ENCODE peak calls at places on chromosomes 11 and 22, in seven cellular contexts. One of them, this sample, is unnamed.

GRCh38 chr11:70720291-70720690 is 322.0 kb downstream of the CTTN start:
- DNase-seq in H1: no peak
- DNase-seq in IMR-90: no peak
- DNase-seq in trophoblast cell: no peak
- DNase-seq in neuronal stem cell: no peak
- DNase-seq in mesendoderm: no peak
- DNase-seq in H9: no peak
- DNase-seq in this sample: no peak

GRCh38 chr11:35276396-35276795 is 137.4 kb downstream of the CD44 start:
- DNase-seq in trophoblast cell: no peak
- DNase-seq in H9: no peak
- DNase-seq in H1: no peak
- DNase-seq in IMR-90: peak
- DNase-seq in mesendoderm: no peak
- DNase-seq in neuronal stem cell: no peak
- DNase-seq in this sample: no peak

GRCh38 chr22:44547371-44547770 is 49.3 kb upstream of the RTL6 start:
- DNase-seq in mesendoderm: no peak
- DNase-seq in H1: no peak
- DNase-seq in IMR-90: no peak
- DNase-seq in trophoblast cell: no peak
- DNase-seq in neuronal stem cell: no peak
- DNase-seq in H9: no peak
- DNase-seq in this sample: no peak

GRCh38 chr11:67282155-67282875 is 6.8 kb upstream of the ANKRD13D start:
- DNase-seq in H1: no peak
- DNase-seq in IMR-90: no peak
- DNase-seq in H9: no peak
- DNase-seq in mesendoderm: no peak
- DNase-seq in trophoblast cell: no peak
- DNase-seq in neuronal stem cell: no peak
- DNase-seq in this sample: no peak

GRCh38 chr11:109946322-109946846 is 146.8 kb upstream of the ZC3H12C start:
- DNase-seq in H1: peak
- DNase-seq in trophoblast cell: peak
- DNase-seq in IMR-90: peak
- DNase-seq in H9: peak
- DNase-seq in neuronal stem cell: peak
- DNase-seq in mesendoderm: peak
- DNase-seq in this sample: peak

GRCh38 chr11:64419818-64420485 is 61.0 kb downstream of the RPS6KA4 start:
- DNase-seq in IMR-90: no peak
- DNase-seq in trophoblast cell: peak
- DNase-seq in mesendoderm: peak
- DNase-seq in H1: no peak
- DNase-seq in H9: no peak
- DNase-seq in neuronal stem cell: no peak
- DNase-seq in this sample: peak

GRCh38 chr11:68447015-68447801 is 13.3 kb upstream of the PPP6R3 start:
- DNase-seq in neuronal stem cell: peak
- DNase-seq in IMR-90: peak
- DNase-seq in H9: peak
- DNase-seq in mesendoderm: peak
- DNase-seq in H1: peak
- DNase-seq in trophoblast cell: peak
- DNase-seq in this sample: peak

GRCh38 chr22:49930596-49931412 is 12.4 kb downstream of the CRELD2 start:
- DNase-seq in IMR-90: peak
- DNase-seq in H9: peak
- DNase-seq in mesendoderm: peak
- DNase-seq in neuronal stem cell: no peak
- DNase-seq in H1: no peak
- DNase-seq in trophoblast cell: peak
- DNase-seq in this sample: peak

GRCh38 chr11:129346916-129347315 is 28.7 kb upstream of the BARX2 start:
- DNase-seq in mesendoderm: no peak
- DNase-seq in trophoblast cell: no peak
- DNase-seq in H1: no peak
- DNase-seq in H9: no peak
- DNase-seq in IMR-90: no peak
- DNase-seq in neuronal stem cell: no peak
- DNase-seq in this sample: peak

GRCh38 chr11:61962213-61963015 is 5.0 kb downstream of the FTH1 start:
- DNase-seq in mesendoderm: no peak
- DNase-seq in H1: no peak
- DNase-seq in trophoblast cell: peak
- DNase-seq in IMR-90: no peak
- DNase-seq in neuronal stem cell: no peak
- DNase-seq in H9: no peak
- DNase-seq in this sample: peak

GRCh38 chr22:29917052-29917902 is 34.3 kb downstream of the MTMR3 start:
- DNase-seq in trophoblast cell: no peak
- DNase-seq in mesendoderm: no peak
- DNase-seq in IMR-90: peak
- DNase-seq in H1: no peak
- DNase-seq in neuronal stem cell: no peak
- DNase-seq in H9: no peak
- DNase-seq in this sample: no peak

GRCh38 chr11:110621826-110622225 is 90.4 kb downstream of the ARHGAP20 start:
- DNase-seq in IMR-90: peak
- DNase-seq in trophoblast cell: no peak
- DNase-seq in mesendoderm: no peak
- DNase-seq in neuronal stem cell: no peak
- DNase-seq in H9: no peak
- DNase-seq in H1: no peak
- DNase-seq in this sample: no peak

GRCh38 chr11:77558380-77558779 is 31.4 kb upstream of the AQP11 start:
- DNase-seq in trophoblast cell: peak
- DNase-seq in H9: no peak
- DNase-seq in mesendoderm: peak
- DNase-seq in IMR-90: no peak
- DNase-seq in H1: no peak
- DNase-seq in neuronal stem cell: no peak
- DNase-seq in this sample: no peak

GRCh38 chr11:45921561-45922424 is 663 bp upstream of the LARGE2 start:
- DNase-seq in H9: peak
- DNase-seq in H1: peak
- DNase-seq in neuronal stem cell: peak
- DNase-seq in IMR-90: no peak
- DNase-seq in trophoblast cell: peak
- DNase-seq in mesendoderm: peak
- DNase-seq in this sample: no peak

GRCh38 chr11:108973402-108974119 is 308.7 kb downstream of the DDX10 start:
- DNase-seq in trophoblast cell: peak
- DNase-seq in neuronal stem cell: no peak
- DNase-seq in mesendoderm: peak
- DNase-seq in H9: no peak
- DNase-seq in IMR-90: peak
- DNase-seq in H1: no peak
- DNase-seq in this sample: peak

GRCh38 chr11:87150936-87151335 is 113.2 kb downstream of the TMEM135 start:
- DNase-seq in H9: no peak
- DNase-seq in H1: no peak
- DNase-seq in neuronal stem cell: no peak
- DNase-seq in trophoblast cell: no peak
- DNase-seq in mesendoderm: no peak
- DNase-seq in IMR-90: peak
- DNase-seq in this sample: peak

GRCh38 chr22:49936973-49937757 is 18.7 kb downstream of the CRELD2 start:
- DNase-seq in IMR-90: no peak
- DNase-seq in H1: no peak
- DNase-seq in trophoblast cell: no peak
- DNase-seq in neuronal stem cell: no peak
- DNase-seq in mesendoderm: no peak
- DNase-seq in H9: no peak
- DNase-seq in this sample: peak

DNA sequence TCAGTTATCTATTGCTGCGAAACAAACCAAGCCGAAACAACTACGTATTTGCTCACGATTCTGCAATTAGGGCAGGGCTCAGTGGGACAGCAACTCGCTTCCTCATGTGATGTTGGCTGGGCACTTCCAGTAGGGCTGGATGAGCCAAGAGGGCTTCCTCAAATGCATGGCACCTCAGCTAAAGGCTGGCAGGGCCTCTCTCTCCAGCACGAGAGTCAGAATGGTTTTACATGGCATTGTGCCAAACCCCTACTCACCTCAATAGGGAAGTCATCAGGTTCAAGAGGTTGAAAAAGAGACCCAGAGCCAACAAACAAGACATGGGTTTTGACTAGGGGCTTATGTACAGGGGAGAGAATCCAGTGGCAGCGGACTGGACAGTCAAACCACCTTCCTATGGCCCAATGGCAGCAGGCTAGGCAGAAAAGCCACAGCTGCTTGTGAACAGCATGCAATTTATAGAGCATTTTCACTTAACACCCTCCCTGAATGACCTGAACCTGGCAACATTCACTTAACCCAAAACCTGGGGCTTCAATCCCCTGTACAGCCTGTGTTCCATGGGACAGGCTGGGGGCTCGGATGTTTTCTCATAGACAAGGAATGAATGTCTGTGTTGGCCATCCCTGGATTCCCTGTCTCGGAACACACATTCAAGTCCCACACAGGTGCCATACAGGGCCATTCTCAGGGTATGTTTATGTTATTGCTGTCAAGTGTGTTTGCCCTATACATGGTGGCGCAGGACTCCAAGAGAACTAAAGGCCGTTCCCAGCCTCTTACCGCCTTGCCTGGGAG is 154.2 kb upstream of the NAV2 start:
- DNase-seq in H1: no peak
- DNase-seq in neuronal stem cell: no peak
- DNase-seq in mesendoderm: no peak
- DNase-seq in IMR-90: no peak
- DNase-seq in trophoblast cell: no peak
- DNase-seq in H9: no peak
- DNase-seq in this sample: no peak
- H2AK5ac ChIP-seq in H1: no peak
- H2AK5ac ChIP-seq in neuronal stem cell: no peak
- H2AK5ac ChIP-seq in mesendoderm: no peak
- H2AK5ac ChIP-seq in IMR-90: no peak
- H2AK5ac ChIP-seq in trophoblast cell: no peak
- H2AK5ac ChIP-seq in H9: no peak
- H2AK5ac ChIP-seq in this sample: no peak

DNA sequence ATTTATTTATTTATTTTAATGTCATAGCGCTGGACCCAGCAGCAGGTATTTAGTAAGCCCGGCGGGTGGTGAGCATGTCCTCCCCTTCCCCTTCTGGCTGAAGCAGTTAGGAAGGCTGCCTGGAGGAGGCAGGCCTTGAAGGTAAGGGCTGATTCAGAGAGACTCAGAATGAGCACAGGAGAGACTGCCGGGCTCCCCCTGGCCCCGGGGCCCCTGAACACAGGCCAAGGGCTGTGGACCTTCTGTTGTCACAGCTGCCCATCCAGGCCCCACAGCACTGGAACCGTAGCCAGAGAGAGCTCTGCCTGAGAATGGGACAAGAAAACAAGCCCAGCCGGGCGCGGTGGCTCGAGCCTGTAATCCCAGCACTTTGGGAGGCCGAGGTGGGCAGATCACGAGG is 52.8 kb downstream of the KCNJ4 start:
- DNase-seq in IMR-90: no peak
- DNase-seq in neuronal stem cell: no peak
- DNase-seq in mesendoderm: no peak
- DNase-seq in H9: peak
- DNase-seq in trophoblast cell: no peak
- DNase-seq in H1: no peak
- DNase-seq in this sample: no peak
- H3K9ac ChIP-seq in IMR-90: no peak
- H3K9ac ChIP-seq in neuronal stem cell: no peak
- H3K9ac ChIP-seq in mesendoderm: no peak
- H3K9ac ChIP-seq in H9: no peak
- H3K9ac ChIP-seq in trophoblast cell: no peak
- H3K9ac ChIP-seq in H1: no peak
- H3K9ac ChIP-seq in this sample: no peak

GRCh38 chr11:88555018-88555828 is 217.7 kb upstream of the CTSC start:
- DNase-seq in H9: no peak
- DNase-seq in H1: no peak
- DNase-seq in trophoblast cell: no peak
- DNase-seq in IMR-90: peak
- DNase-seq in mesendoderm: peak
- DNase-seq in neuronal stem cell: no peak
- DNase-seq in this sample: peak

GRCh38 chr11:88552377-88553029 is 215.0 kb upstream of the CTSC start:
- DNase-seq in IMR-90: peak
- DNase-seq in H1: peak
- DNase-seq in neuronal stem cell: peak
- DNase-seq in trophoblast cell: peak
- DNase-seq in mesendoderm: peak
- DNase-seq in H9: peak
- DNase-seq in this sample: peak

GRCh38 chr11:88555829-88556202 is 218.3 kb upstream of the CTSC start:
- DNase-seq in H1: no peak
- DNase-seq in trophoblast cell: no peak
- DNase-seq in mesendoderm: no peak
- DNase-seq in IMR-90: peak
- DNase-seq in neuronal stem cell: no peak
- DNase-seq in H9: no peak
- DNase-seq in this sample: peak

GRCh38 chr11:88553204-88553603 is 215.7 kb upstream of the CTSC start:
- DNase-seq in H9: no peak
- DNase-seq in trophoblast cell: no peak
- DNase-seq in mesendoderm: no peak
- DNase-seq in IMR-90: peak
- DNase-seq in neuronal stem cell: no peak
- DNase-seq in H1: no peak
- DNase-seq in this sample: peak
- H2BK5ac ChIP-seq in H9: no peak
- H2BK5ac ChIP-seq in trophoblast cell: no peak
- H2BK5ac ChIP-seq in mesendoderm: no peak
- H2BK5ac ChIP-seq in IMR-90: no peak
- H2BK5ac ChIP-seq in neuronal stem cell: no peak
- H2BK5ac ChIP-seq in H1: no peak
- H2BK5ac ChIP-seq in this sample: no peak

DNA sequence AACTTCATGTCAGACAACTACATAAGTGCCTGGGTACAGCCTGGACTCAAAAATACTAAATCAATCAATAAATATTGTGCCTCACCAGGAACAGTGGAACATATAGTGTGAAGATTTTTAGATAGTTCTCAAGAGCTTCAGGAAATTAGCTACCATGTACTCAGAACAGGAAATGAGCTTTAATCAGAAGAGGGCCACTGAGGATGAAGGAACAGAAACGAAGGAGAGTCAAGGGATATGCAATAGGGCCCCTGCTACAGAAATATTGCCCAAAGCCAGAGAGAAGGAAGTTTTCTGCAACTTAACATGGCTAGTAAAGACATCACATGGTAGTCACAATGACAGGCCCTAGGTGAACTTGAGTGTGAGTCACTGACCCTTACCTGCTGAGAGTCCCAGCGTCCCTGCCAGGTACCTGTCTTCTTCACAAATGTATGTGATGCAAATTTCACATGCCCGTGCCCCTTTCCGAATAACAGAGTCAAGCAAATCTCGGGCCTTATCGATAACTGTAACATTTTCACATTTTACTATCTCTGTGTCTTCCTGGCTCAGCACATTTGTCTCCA is 25.2 kb upstream of the CARD16 start:
- DNase-seq in H1: no peak
- DNase-seq in neuronal stem cell: no peak
- DNase-seq in H9: no peak
- DNase-seq in IMR-90: no peak
- DNase-seq in trophoblast cell: no peak
- DNase-seq in mesendoderm: no peak
- DNase-seq in this sample: no peak
- H2AK5ac ChIP-seq in H1: no peak
- H2AK5ac ChIP-seq in neuronal stem cell: no peak
- H2AK5ac ChIP-seq in H9: no peak
- H2AK5ac ChIP-seq in IMR-90: no peak
- H2AK5ac ChIP-seq in trophoblast cell: no peak
- H2AK5ac ChIP-seq in mesendoderm: no peak
- H2AK5ac ChIP-seq in this sample: no peak